ENCODE peak calls at places on chromosomes 7 and 10, in six cellular contexts. S is A549; O is caudate nucleus; C is GM23248; J is Right ventricle myocardium inferior; Z is central memory CD4-positive, alpha-beta T cell. A is an unnamed sample.

GRCh38 chr7:4797858-4798705 is 22.7 kb downstream of the AP5Z1 start:
- DNase-seq in J (peak), O (peak), Z (peak), C (peak), S (peak), A (peak)

GRCh38 chr10:3631709-3632330 is 153.2 kb downstream of the KLF6 start:
- DNase-seq in C (peak), S (no peak), J (no peak), O (no peak), Z (no peak), A (no peak)

GRCh38 chr10:78524342-78524741 is 490.7 kb downstream of the RPS24 start:
- DNase-seq in J (no peak), C (no peak), O (no peak), Z (no peak), S (no peak), A (no peak)

GRCh38 chr7:158016171-158017087 is 571.2 kb downstream of the PTPRN2 start:
- DNase-seq in Z (no peak), J (no peak), C (no peak), O (peak), S (no peak), A (no peak)

GRCh38 chr7:36153571-36154097 is 580 bp downstream of the EEPD1 start:
- DNase-seq in Z (no peak), J (peak), C (peak), S (no peak), O (peak), A (no peak)

GRCh38 chr10:130577039-130577438 is 440.8 kb downstream of the GLRX3 start:
- DNase-seq in S (no peak), O (no peak), J (no peak), Z (no peak), C (no peak), A (no peak)

GRCh38 chr10:10605551-10606081 is 412.1 kb upstream of the CELF2 start:
- DNase-seq in Z (no peak), C (peak), O (no peak), J (no peak), S (no peak), A (peak)

GRCh38 chr7:100626530-100627237 is 14.3 kb downstream of the MOSPD3 start:
- DNase-seq in C (peak), J (peak), O (peak), S (peak), Z (peak), A (peak)

GRCh38 chr7:116441534-116441933 is 58.0 kb upstream of the CAV2 start:
- DNase-seq in O (no peak), C (peak), J (no peak), Z (no peak), S (no peak), A (peak)

GRCh38 chr7:140176271-140176701 is 497 bp downstream of the KDM7A start:
- DNase-seq in O (peak), Z (no peak), S (no peak), J (no peak), C (peak), A (no peak)

GRCh38 chr10:23994459-23995046 is 214.4 kb upstream of the KIAA1217 start:
- DNase-seq in J (no peak), S (peak), C (peak), O (peak), Z (no peak), A (peak)

GRCh38 chr7:50092579-50093411 is at the start of gene ZPBP:
- DNase-seq in O (no peak), Z (peak), J (no peak), C (peak), S (peak), A (peak)

GRCh38 chr7:138662066-138663061 is 38.8 kb downstream of the SVOPL start:
- DNase-seq in O (no peak), J (no peak), S (no peak), Z (no peak), C (no peak), A (no peak)

GRCh38 chr10:28307267-28307666 is 4.4 kb upstream of the MPP7 start:
- DNase-seq in J (no peak), S (no peak), Z (no peak), C (no peak), O (no peak), A (no peak)

GRCh38 chr10:28274475-28274874 is 28.4 kb downstream of the MPP7 start:
- DNase-seq in Z (no peak), S (no peak), J (no peak), C (no peak), O (no peak), A (no peak)

GRCh38 chr10:65194131-65194530 is 1672.9 kb downstream of the REEP3 start:
- DNase-seq in C (peak), Z (no peak), J (no peak), O (no peak), S (peak), A (no peak)

GRCh38 chr7:132255898-132256297 is 320.4 kb downstream of the PLXNA4 start:
- DNase-seq in Z (no peak), J (peak), O (no peak), C (no peak), S (no peak), A (no peak)

GRCh38 chr10:20446794-20447193 is 450.3 kb downstream of the NEBL start:
- DNase-seq in C (no peak), S (no peak), O (no peak), Z (no peak), J (no peak), A (no peak)

GRCh38 chr7:24059775-24060174 is 224.2 kb upstream of the NPY start:
- DNase-seq in S (no peak), Z (no peak), J (no peak), O (no peak), C (no peak), A (no peak)

GRCh38 chr10:60733826-60734225 is 44.5 kb upstream of the CDK1 start:
- DNase-seq in C (no peak), J (no peak), O (no peak), S (no peak), Z (no peak), A (no peak)

GRCh38 chr10:128026620-128027281 is 99.5 kb downstream of the MKI67 start:
- DNase-seq in C (no peak), J (no peak), S (no peak), O (no peak), Z (no peak), A (no peak)

GRCh38 chr7:37096341-37096740 is 352.3 kb downstream of the ELMO1 start:
- DNase-seq in S (no peak), Z (no peak), J (no peak), O (no peak), C (no peak), A (no peak)

GRCh38 chr10:126059101-126059826 is 162.9 kb downstream of the FANK1 start:
- DNase-seq in Z (no peak), J (no peak), C (peak), S (peak), O (no peak), A (peak)

GRCh38 chr10:125187238-125188194 is 27.2 kb upstream of the CTBP2 start:
- DNase-seq in S (no peak), J (no peak), C (no peak), O (no peak), Z (no peak), A (no peak)

GRCh38 chr10:125661942-125662515 is 20.9 kb downstream of the TEX36 start:
- DNase-seq in S (peak), C (peak), O (no peak), J (no peak), Z (no peak), A (peak)

GRCh38 chr7:117381357-117381756 is 45.9 kb downstream of the ASZ1 start:
- DNase-seq in O (no peak), Z (no peak), S (peak), C (no peak), J (no peak), A (no peak)

GRCh38 chr10:115818015-115818414 is 455.0 kb downstream of the GFRA1 start:
- DNase-seq in J (no peak), C (peak), S (no peak), Z (no peak), O (no peak), A (peak)

GRCh38 chr7:117075934-117076333 is 122.6 kb downstream of the ST7 start:
- DNase-seq in J (no peak), C (no peak), S (no peak), O (no peak), Z (no peak), A (no peak)

GRCh38 chr7:48087349-48087748 is 1.7 kb upstream of the UPP1 start:
- DNase-seq in J (no peak), C (peak), Z (peak), S (no peak), O (no peak), A (peak)

GRCh38 chr7:122588621-122589020 is 110.3 kb downstream of the RNF133 start:
- DNase-seq in Z (no peak), C (peak), S (no peak), O (no peak), J (no peak), A (peak)

GRCh38 chr10:97445722-97446639 is at the start of the genes EXOSC1 and ZDHHC16:
- DNase-seq in Z (peak), J (peak), C (peak), O (peak), S (peak), A (peak)

GRCh38 chr10:92756233-92757065 is 66.7 kb downstream of the HHEX start:
- DNase-seq in O (no peak), C (no peak), J (no peak), S (peak), Z (no peak), A (no peak)

GRCh38 chr10:104548090-104548489 is 93.0 kb upstream of the SORCS3 start:
- DNase-seq in O (no peak), C (peak), Z (no peak), J (no peak), S (no peak), A (peak)

GRCh38 chr7:645606-646005 is 80.9 kb upstream of the DNAAF5 start:
- DNase-seq in Z (no peak), J (no peak), O (no peak), S (no peak), C (no peak), A (no peak)

GRCh38 chr10:36172054-36172531 is 530.0 kb upstream of the FZD8 start:
- DNase-seq in S (no peak), O (no peak), J (no peak), C (peak), Z (no peak), A (peak)

GRCh38 chr10:46550795-46551700 is 5.4 kb downstream of the GPRIN2 start:
- DNase-seq in O (no peak), C (no peak), Z (no peak), S (no peak), J (no peak), A (no peak)

GRCh38 chr7:98354511-98355249 is 46.2 kb downstream of the BAIAP2L1 start:
- DNase-seq in C (peak), J (no peak), S (peak), O (no peak), Z (no peak), A (peak)

GRCh38 chr7:1555813-1556540 is at the start of gene TMEM184A:
- DNase-seq in Z (peak), S (peak), J (peak), C (no peak), O (no peak), A (no peak)

GRCh38 chr10:86861351-86861750 is 96.1 kb downstream of the MMRN2 start:
- DNase-seq in C (no peak), J (no peak), Z (no peak), O (no peak), S (no peak), A (no peak)

A was measured in fibroblast of mammary gland.